ENCODE peak calls at places on chromosome 18, in six cellular contexts. One of them, this sample, is unnamed.

GRCh38 chr18:13890962-13891361 is 24.4 kb downstream of the MC2R start:
- DNase-seq in A549: no peak
- DNase-seq in heart left ventricle: no peak
- DNase-seq in breast epithelium: no peak
- DNase-seq in body of pancreas: no peak
- DNase-seq in uterus: no peak
- DNase-seq in this sample: no peak

GRCh38 chr18:35786359-35787042 is 186.0 kb upstream of the RMP24 start:
- DNase-seq in uterus: no peak
- DNase-seq in A549: no peak
- DNase-seq in breast epithelium: no peak
- DNase-seq in body of pancreas: no peak
- DNase-seq in heart left ventricle: no peak
- DNase-seq in this sample: no peak

GRCh38 chr18:77899972-77900754 is 650.5 kb downstream of the GALR1 start:
- DNase-seq in breast epithelium: no peak
- DNase-seq in heart left ventricle: peak; percentile 40
- DNase-seq in A549: peak; percentile 21
- DNase-seq in body of pancreas: peak; percentile 42
- DNase-seq in uterus: no peak
- DNase-seq in this sample: no peak

GRCh38 chr18:63224574-63224973 is 95.0 kb downstream of the BCL2 start:
- DNase-seq in uterus: no peak
- DNase-seq in heart left ventricle: no peak
- DNase-seq in A549: no peak
- DNase-seq in breast epithelium: no peak
- DNase-seq in body of pancreas: no peak
- DNase-seq in this sample: no peak

GRCh38 chr18:32324173-32324572 is 134.3 kb downstream of the MEP1B start:
- DNase-seq in breast epithelium: no peak
- DNase-seq in A549: no peak
- DNase-seq in body of pancreas: no peak
- DNase-seq in uterus: peak; percentile 52
- DNase-seq in heart left ventricle: no peak
- DNase-seq in this sample: no peak

GRCh38 chr18:45958730-45959129 is 8.4 kb downstream of the EPG5 start:
- DNase-seq in body of pancreas: no peak
- DNase-seq in uterus: no peak
- DNase-seq in heart left ventricle: no peak
- DNase-seq in A549: no peak
- DNase-seq in breast epithelium: no peak
- DNase-seq in this sample: no peak

GRCh38 chr18:34492652-34493051 is 217.4 kb upstream of the DTNA start:
- DNase-seq in heart left ventricle: no peak
- DNase-seq in body of pancreas: no peak
- DNase-seq in uterus: no peak
- DNase-seq in breast epithelium: no peak
- DNase-seq in A549: no peak
- DNase-seq in this sample: no peak

GRCh38 chr18:6537468-6537867 is 122.8 kb upstream of the L3MBTL4 start:
- DNase-seq in A549: no peak
- DNase-seq in body of pancreas: no peak
- DNase-seq in uterus: no peak
- DNase-seq in heart left ventricle: no peak
- DNase-seq in breast epithelium: no peak
- DNase-seq in this sample: no peak

GRCh38 chr18:34978953-34979608 is 62.1 kb upstream of the MAPRE2 start:
- DNase-seq in breast epithelium: no peak
- DNase-seq in body of pancreas: peak; percentile 73
- DNase-seq in uterus: peak; percentile 60
- DNase-seq in A549: peak; percentile 74
- DNase-seq in heart left ventricle: peak; percentile 66
- DNase-seq in this sample: peak; percentile 53

GRCh38 chr18:39448942-39449341 is 1883.3 kb upstream of the CELF4 start:
- DNase-seq in breast epithelium: no peak
- DNase-seq in uterus: no peak
- DNase-seq in heart left ventricle: no peak
- DNase-seq in body of pancreas: no peak
- DNase-seq in A549: no peak
- DNase-seq in this sample: no peak

GRCh38 chr18:74331404-74331803 is 15.8 kb downstream of the C18orf63 start:
- DNase-seq in breast epithelium: no peak
- DNase-seq in body of pancreas: no peak
- DNase-seq in heart left ventricle: no peak
- DNase-seq in A549: peak; percentile 4
- DNase-seq in uterus: no peak
- DNase-seq in this sample: peak; percentile 49

GRCh38 chr18:811192-812122 is 585 bp downstream of the YES1 start:
- DNase-seq in A549: peak; percentile 4
- DNase-seq in heart left ventricle: no peak
- DNase-seq in body of pancreas: no peak
- DNase-seq in uterus: peak; percentile 43
- DNase-seq in breast epithelium: peak; percentile 60
- DNase-seq in this sample: peak; percentile 66

GRCh38 chr18:59148192-59148591 is 8.5 kb downstream of the SEC11C start:
- DNase-seq in breast epithelium: no peak
- DNase-seq in A549: no peak
- DNase-seq in uterus: no peak
- DNase-seq in heart left ventricle: no peak
- DNase-seq in body of pancreas: peak; percentile 59
- DNase-seq in this sample: no peak

GRCh38 chr18:9950289-9951016 is 36.6 kb downstream of the VAPA start:
- DNase-seq in body of pancreas: no peak
- DNase-seq in uterus: no peak
- DNase-seq in breast epithelium: no peak
- DNase-seq in heart left ventricle: no peak
- DNase-seq in A549: no peak
- DNase-seq in this sample: no peak
- TF ChIP-seq POLR2A in body of pancreas: no peak
- TF ChIP-seq POLR2A in uterus: no peak
- TF ChIP-seq POLR2A in breast epithelium: no peak
- TF ChIP-seq POLR2A in heart left ventricle: no peak
- TF ChIP-seq POLR2A in A549: no peak
- TF ChIP-seq POLR2A in this sample: no peak

GRCh38 chr18:79955302-79956075 is 4.0 kb upstream of the SLC66A2 start:
- DNase-seq in breast epithelium: peak; percentile 9
- DNase-seq in heart left ventricle: no peak
- DNase-seq in body of pancreas: peak; percentile 3
- DNase-seq in A549: no peak
- DNase-seq in uterus: no peak
- DNase-seq in this sample: no peak

GRCh38 chr18:79954791-79955190 is 3.3 kb upstream of the SLC66A2 start:
- DNase-seq in uterus: no peak
- DNase-seq in body of pancreas: peak; percentile 5
- DNase-seq in A549: no peak
- DNase-seq in heart left ventricle: peak; percentile 56
- DNase-seq in breast epithelium: peak; percentile 15
- DNase-seq in this sample: no peak

GRCh38 chr18:79952457-79952995 is 1.1 kb upstream of the SLC66A2 start:
- DNase-seq in body of pancreas: no peak
- DNase-seq in heart left ventricle: no peak
- DNase-seq in A549: no peak
- DNase-seq in uterus: no peak
- DNase-seq in breast epithelium: peak; percentile 50
- DNase-seq in this sample: peak; percentile 52

GRCh38 chr18:79952996-79953559 is 1.6 kb upstream of the SLC66A2 start:
- DNase-seq in uterus: no peak
- DNase-seq in breast epithelium: peak; percentile 40
- DNase-seq in heart left ventricle: no peak
- DNase-seq in A549: no peak
- DNase-seq in body of pancreas: peak; percentile 12
- DNase-seq in this sample: no peak

GRCh38 chr18:79953921-79954651 is 2.6 kb upstream of the SLC66A2 start:
- DNase-seq in heart left ventricle: no peak
- DNase-seq in body of pancreas: peak; percentile 10
- DNase-seq in uterus: no peak
- DNase-seq in breast epithelium: peak; percentile 44
- DNase-seq in A549: no peak
- DNase-seq in this sample: peak; percentile 41
- H3K27ac ChIP-seq in heart left ventricle: no peak overlapping the region
- H3K27ac ChIP-seq in body of pancreas: no peak overlapping the region
- H3K27ac ChIP-seq in uterus: no peak overlapping the region
- H3K27ac ChIP-seq in breast epithelium: peak overlapping the region; percentile 40
- H3K27ac ChIP-seq in A549: no peak overlapping the region
- H3K27ac ChIP-seq in this sample: no peak overlapping the region

DNA sequence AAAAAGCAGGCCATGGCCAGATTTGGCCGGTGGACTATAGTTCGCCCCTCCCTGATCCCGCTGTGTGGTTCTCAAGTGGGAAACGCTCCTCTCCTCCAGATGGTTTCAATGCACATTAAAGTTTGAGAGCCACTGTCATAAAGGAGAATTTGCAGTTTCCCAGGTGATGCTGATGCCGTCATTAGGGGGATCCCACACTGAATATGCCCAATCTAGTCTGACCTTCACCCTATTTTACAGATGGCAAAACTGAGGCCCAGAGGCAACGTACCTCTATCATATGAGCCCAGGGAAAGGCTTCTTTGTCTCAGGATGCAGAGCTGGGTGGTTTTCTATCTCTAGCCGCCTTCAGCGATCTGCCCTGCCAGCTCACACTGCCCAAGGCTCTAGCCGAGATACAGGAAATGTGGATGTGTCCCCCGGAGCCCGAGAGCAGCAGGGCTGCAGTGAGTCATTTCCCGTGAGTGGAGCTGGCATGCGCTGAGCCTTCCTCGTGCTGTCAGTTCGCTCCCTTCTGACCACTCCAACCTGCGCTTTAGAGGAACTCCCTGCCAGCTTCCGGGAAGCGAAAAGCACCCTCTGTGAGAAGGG is 116.2 kb downstream of the SMAD7 start:
- DNase-seq in body of pancreas: peak; percentile 28
- DNase-seq in breast epithelium: peak; percentile 51
- DNase-seq in A549: peak; percentile 61
- DNase-seq in heart left ventricle: peak; percentile 75
- DNase-seq in uterus: peak; percentile 72
- DNase-seq in this sample: peak; percentile 80
- H3K4me1 ChIP-seq in body of pancreas: peaks cover 10% of the 10 kb centered on the region
- H3K4me1 ChIP-seq in breast epithelium: peaks cover 4% of the 10 kb centered on the region
- H3K4me1 ChIP-seq in A549: peaks cover 58% of the 10 kb centered on the region
- H3K4me1 ChIP-seq in heart left ventricle: no peaks in the 10 kb centered on the region
- H3K4me1 ChIP-seq in uterus: peaks cover 2% of the 10 kb centered on the region
- H3K4me1 ChIP-seq in this sample: no peaks in the 10 kb centered on the region

GRCh38 chr18:2970762-2971659 is 41.9 kb downstream of the LPIN2 start:
- DNase-seq in uterus: no peak
- DNase-seq in A549: no peak
- DNase-seq in breast epithelium: no peak
- DNase-seq in heart left ventricle: peak; percentile 45
- DNase-seq in body of pancreas: no peak
- DNase-seq in this sample: no peak
- TF ChIP-seq POLR2A in uterus: no peak
- TF ChIP-seq POLR2A in A549: no peak
- TF ChIP-seq POLR2A in breast epithelium: no peak
- TF ChIP-seq POLR2A in heart left ventricle: no peak
- TF ChIP-seq POLR2A in body of pancreas: no peak
- TF ChIP-seq POLR2A in this sample: peak; percentile 36

GRCh38 chr18:41955688-41956087 is 654 bp downstream of the PIK3C3 start:
- DNase-seq in heart left ventricle: no peak
- DNase-seq in breast epithelium: no peak
- DNase-seq in uterus: no peak
- DNase-seq in A549: no peak
- DNase-seq in body of pancreas: no peak
- DNase-seq in this sample: no peak
- H3K27ac ChIP-seq in heart left ventricle: peak overlapping the region; percentile 47
- H3K27ac ChIP-seq in breast epithelium: peak overlapping the region; percentile 87
- H3K27ac ChIP-seq in uterus: peak overlapping the region; percentile 70
- H3K27ac ChIP-seq in A549: peak overlapping the region; percentile 86
- H3K27ac ChIP-seq in body of pancreas: no peak overlapping the region
- H3K27ac ChIP-seq in this sample: peak overlapping the region; percentile 42